ENCODE peak calls at places on chromosomes 4 and X, in six cellular contexts. D, L, M, T, N and J are unnamed samples.
A peak's percentile ranks its signal among the peaks of the same experiment; 100 is the strongest.

GRCh38 chr4:98642991-98643426 is 15.4 kb downstream of the TSPAN5 start:
- DNase-seq in N (peak; percentile 76), M (no peak), T (no peak), L (no peak), D (peak; percentile 89), J (no peak)

GRCh38 chrX:31201503-31201902 is 129.7 kb upstream of the FTHL17 start:
- DNase-seq in N (no peak), L (no peak), M (no peak), T (no peak), D (no peak), J (no peak)

GRCh38 chr4:124710253-124710849 is 2.2 kb downstream of the ANKRD50 start:
- DNase-seq in D (peak; percentile 34), N (peak; percentile 48), M (no peak), T (no peak), L (peak; percentile 7), J (peak; percentile 25)

GRCh38 chr4:94995684-94996394 is 238.1 kb downstream of the BMPR1B start:
- DNase-seq in T (peak; percentile 15), N (peak; percentile 12), D (peak; percentile 29), M (peak; percentile 74), L (peak; percentile 76), J (no peak)

GRCh38 chr4:74055096-74055495 is 16.6 kb upstream of the CXCL3 start:
- DNase-seq in N (no peak), M (no peak), L (no peak), T (no peak), D (no peak), J (no peak)

GRCh38 chr4:16684083-16684482 is 214.4 kb downstream of the LDB2 start:
- DNase-seq in N (peak; percentile 89), D (peak; percentile 91), T (no peak), M (no peak), L (no peak), J (no peak)

GRCh38 chr4:8384397-8385060 is 56.0 kb downstream of the ACOX3 start:
- DNase-seq in D (no peak), L (no peak), T (no peak), N (no peak), M (no peak), J (no peak)

GRCh38 chr4:140286503-140286902 is 86.9 kb upstream of the SCOC start:
- DNase-seq in D (no peak), N (no peak), T (no peak), M (no peak), L (no peak), J (no peak)

GRCh38 chr4:147477439-147477838 is 3.5 kb upstream of the EDNRA start:
- DNase-seq in L (no peak), T (no peak), M (no peak), D (no peak), N (no peak), J (no peak)

GRCh38 chr4:52946811-52947210 is 84.7 kb downstream of the RASL11B start:
- DNase-seq in N (no peak), M (no peak), D (no peak), L (no peak), T (no peak), J (peak; percentile 9)

GRCh38 chrX:9055354-9055753 is 21.4 kb upstream of the FAM9B start:
- DNase-seq in T (no peak), D (no peak), N (no peak), M (no peak), L (no peak), J (no peak)

GRCh38 chr4:145511913-145512522 is 30.4 kb downstream of the SMAD1 start:
- DNase-seq in D (peak; percentile 35), M (no peak), N (peak; percentile 39), T (no peak), L (peak; percentile 59), J (no peak)

DNA sequence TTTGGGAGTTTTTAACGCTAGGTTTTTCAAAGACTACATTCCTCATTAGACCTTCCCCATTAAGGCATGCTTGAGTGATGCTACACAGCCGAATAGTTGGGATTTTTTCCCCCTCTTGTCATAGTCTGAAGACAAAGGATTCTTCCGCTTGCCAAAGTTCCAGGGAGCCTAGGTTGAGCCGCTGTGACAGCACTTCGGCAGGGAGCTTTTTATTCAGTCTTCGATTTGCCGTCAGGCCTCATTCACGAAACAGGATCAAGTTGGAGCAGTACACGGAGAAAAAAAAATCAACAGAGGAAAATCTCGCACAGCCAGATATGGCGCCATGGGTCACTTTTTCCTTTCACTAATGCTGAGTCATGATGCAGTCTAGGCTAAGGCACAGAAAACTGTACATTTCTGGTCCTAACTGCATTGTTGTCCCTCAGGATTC is 24.3 kb downstream of the SHROOM3 start:
- DNase-seq in L (peak; percentile 99), T (peak; percentile 88), D (peak; percentile 22), N (peak; percentile 71), M (peak; percentile 97), J (peak; percentile 73)
- H3K23ac ChIP-seq in L (no peak overlapping the region), T (no peak overlapping the region), D (peak overlapping the region; percentile 65), N (no peak overlapping the region), M (no peak overlapping the region), J (no peak overlapping the region)

DNA sequence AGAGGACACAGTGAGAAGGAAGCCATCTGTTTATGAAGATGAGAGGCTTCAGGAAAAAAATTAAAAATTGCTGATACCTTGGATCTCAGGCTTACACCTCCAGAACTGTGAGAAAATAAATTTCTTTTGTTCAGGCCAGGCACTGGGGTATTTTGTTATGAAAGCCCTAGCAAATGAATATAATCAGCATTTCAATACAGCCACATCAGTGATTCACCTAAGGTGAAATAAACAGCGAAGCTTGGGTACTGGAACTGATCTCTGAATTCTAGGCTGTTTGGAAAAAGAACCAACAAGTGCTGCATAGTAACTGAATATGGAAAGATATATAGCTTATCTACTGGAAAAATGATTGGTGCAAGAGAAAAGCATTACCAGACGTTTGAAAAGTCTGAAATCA is 88.5 kb downstream of the PDS5A start:
- DNase-seq in L (no peak), N (no peak), D (no peak), T (no peak), M (no peak), J (no peak)
- H3K4me3 ChIP-seq in L (no peak overlapping the region), N (no peak overlapping the region), D (no peak overlapping the region), T (no peak overlapping the region), M (no peak overlapping the region), J (no peak overlapping the region)

GRCh38 chrX:39456894-39457600 is 640.7 kb downstream of the BCOR start:
- DNase-seq in M (no peak), L (no peak), N (no peak), T (no peak), D (no peak), J (no peak)

GRCh38 chrX:39453847-39454645 is 643.7 kb downstream of the BCOR start:
- DNase-seq in T (no peak), N (no peak), L (no peak), D (no peak), M (no peak), J (no peak)

GRCh38 chrX:39459204-39459603 is 638.6 kb downstream of the BCOR start:
- DNase-seq in D (no peak), L (no peak), N (no peak), T (no peak), M (no peak), J (no peak)

GRCh38 chrX:39460491-39460890 is 637.3 kb downstream of the BCOR start:
- DNase-seq in T (no peak), M (no peak), L (no peak), N (no peak), D (no peak), J (no peak)

GRCh38 chrX:39458779-39459178 is 639.0 kb downstream of the BCOR start:
- DNase-seq in M (no peak), T (no peak), D (no peak), L (no peak), N (no peak), J (no peak)
- H3K23ac ChIP-seq in M (no peak overlapping the region), T (no peak overlapping the region), D (no peak overlapping the region), L (no peak overlapping the region), N (no peak overlapping the region), J (no peak overlapping the region)

DNA sequence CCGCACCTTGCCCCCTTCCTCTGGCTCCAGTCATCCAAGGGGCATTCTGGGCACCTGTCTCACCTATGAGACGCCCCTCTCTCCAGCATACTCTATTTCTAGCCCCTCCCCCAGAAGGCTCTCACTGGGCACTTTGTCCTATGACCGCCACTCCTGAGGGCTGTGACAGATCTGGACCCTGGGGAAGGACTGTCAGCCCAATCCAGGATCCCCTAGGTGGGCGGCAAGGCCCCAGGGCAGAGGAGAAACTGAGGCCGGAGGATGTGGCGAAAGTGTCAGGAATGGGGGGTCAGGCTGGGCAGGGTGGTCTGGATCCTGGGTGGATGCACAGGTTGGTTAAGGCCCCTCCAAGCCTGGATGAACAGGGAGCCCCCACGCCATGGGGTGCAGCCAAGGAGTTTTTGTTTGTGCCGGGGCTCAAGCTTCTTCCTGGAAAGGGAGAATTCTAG is 16.2 kb upstream of the NAT8L start:
- DNase-seq in L (no peak), D (no peak), T (no peak), N (no peak), M (no peak), J (no peak)
- H3K4me3 ChIP-seq in L (no peak overlapping the region), D (no peak overlapping the region), T (peak overlapping the region; percentile 17), N (no peak overlapping the region), M (peak overlapping the region; percentile 61), J (peak overlapping the region; percentile 91)

GRCh38 chrX:107715331-107716044 is 60.1 kb downstream of the TSC22D3 start:
- DNase-seq in N (peak; percentile 12), M (no peak), D (peak; percentile 23), L (no peak), T (no peak), J (no peak)

GRCh38 chrX:107718156-107718621 is 57.4 kb downstream of the TSC22D3 start:
- DNase-seq in D (peak; percentile 78), T (no peak), L (peak; percentile 88), N (peak; percentile 87), M (peak; percentile 54), J (peak; percentile 61)

GRCh38 chrX:107714196-107714811 is 61.3 kb downstream of the TSC22D3 start:
- DNase-seq in L (no peak), D (no peak), T (no peak), N (peak; percentile 49), M (no peak), J (peak; percentile 16)

GRCh38 chrX:107716816-107717700 is 58.5 kb downstream of the TSC22D3 start:
- DNase-seq in N (peak; percentile 94), T (no peak), D (peak; percentile 63), L (peak; percentile 86), M (peak; percentile 26), J (peak; percentile 79)

DNA sequence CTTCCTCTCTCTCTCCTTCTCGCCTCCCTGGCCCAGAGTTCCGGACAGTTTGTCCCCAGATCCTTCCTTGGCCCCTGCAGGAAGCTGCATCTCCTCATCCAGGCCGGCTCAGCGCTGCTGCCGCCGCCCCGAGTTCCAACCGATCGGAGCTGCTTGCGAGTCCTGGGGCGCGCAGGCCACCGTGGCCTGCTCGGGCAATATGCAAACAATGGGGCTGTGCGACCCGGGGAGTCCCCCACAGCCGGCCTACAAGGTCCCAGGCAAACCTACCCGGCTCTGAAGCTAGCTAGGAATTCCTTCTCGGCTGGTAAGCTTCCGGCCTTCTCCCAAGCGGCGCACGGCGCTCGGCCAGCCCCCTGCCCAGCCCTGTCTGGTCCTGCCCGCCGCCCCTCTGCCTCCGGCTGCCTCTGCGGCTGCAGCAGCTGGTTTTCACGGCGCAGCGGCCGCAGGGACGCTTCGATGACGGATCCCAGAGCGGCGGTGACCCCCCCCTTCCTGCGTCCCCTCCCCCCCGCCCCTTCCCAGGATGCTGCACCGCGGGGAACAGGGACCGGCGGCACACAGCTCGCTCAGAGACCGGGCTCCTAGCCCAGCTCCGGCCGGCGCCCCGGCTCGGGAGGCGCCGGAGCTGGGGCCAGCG is 59.4 kb downstream of the TSC22D3 start:
- DNase-seq in L (peak; percentile 85), M (peak; percentile 26), N (no peak), D (peak; percentile 21), T (no peak), J (no peak)
- H3K23ac ChIP-seq in L (no peak overlapping the region), M (no peak overlapping the region), N (peak overlapping the region; percentile 56), D (peak overlapping the region; percentile 58), T (no peak overlapping the region), J (no peak overlapping the region)

GRCh38 chr4:112704991-112705845 is 68.3 kb downstream of the LARP7 start:
- DNase-seq in D (peak; percentile 58), L (peak; percentile 64), T (peak; percentile 19), M (peak; percentile 35), N (peak; percentile 77), J (peak; percentile 43)
- H3K4me3 ChIP-seq in D (no peak overlapping the region), L (peak overlapping the region; percentile 61), T (peak overlapping the region; percentile 73), M (peak overlapping the region; percentile 44), N (peak overlapping the region; percentile 42), J (peak overlapping the region; percentile 61)